ENCODE peak calls at places on chromosomes 16 and 17, in four cellular contexts. B is Panc1, V is uterus, J is testis. T is an unnamed sample. For H3K27me3, the result is how much of the 10 kb centered on the place peaks cover.

GRCh38 chr16:67449328-67449727 is 18.4 kb downstream of the HSD11B2 start:
- DNase-seq in B (no peak), V (no peak), J (no peak), T (no peak)

GRCh38 chr17:9268546-9268945 is 247.2 kb downstream of the NTN1 start:
- DNase-seq in B (no peak), V (no peak), J (no peak), T (no peak)

GRCh38 chr16:30778549-30779244 is 8.3 kb downstream of the ZNF629 start:
- DNase-seq in B (no peak), V (no peak), J (no peak), T (no peak)

GRCh38 chr16:47008612-47009011 is 35.1 kb upstream of the DNAJA2 start:
- DNase-seq in B (no peak), V (no peak), J (no peak), T (no peak)

GRCh38 chr17:34300652-34301390 is 15.3 kb downstream of the CCL11 start:
- DNase-seq in B (no peak), V (no peak), J (no peak), T (no peak)

GRCh38 chr16:85151603-85152413 is 39.5 kb upstream of the CIBAR2 start:
- DNase-seq in B (no peak), V (peak), J (peak), T (peak)

GRCh38 chr17:15092762-15093161 is 172.4 kb downstream of the PMP22 start:
- DNase-seq in B (no peak), V (no peak), J (no peak), T (no peak)

GRCh38 chr16:81831722-81832126 is 52.6 kb downstream of the PLCG2 start:
- DNase-seq in B (no peak), V (no peak), J (peak), T (peak)

GRCh38 chr16:30780021-30780420 is 7.0 kb downstream of the ZNF629 start:
- DNase-seq in B (no peak), V (no peak), J (no peak), T (no peak)

GRCh38 chr17:45990836-45991235 is 8.2 kb upstream of the STH start:
- DNase-seq in B (no peak), V (no peak), J (no peak), T (no peak)

GRCh38 chr17:14298221-14298994 is 2.5 kb upstream of the HS3ST3B1 start:
- DNase-seq in B (no peak), V (no peak), J (no peak), T (no peak)

GRCh38 chr16:4009177-4009576 is 107.1 kb downstream of the ADCY9 start:
- DNase-seq in B (no peak), V (no peak), J (no peak), T (no peak)

GRCh38 chr17:78961571-78961970 is 18.2 kb downstream of the LGALS3BP start:
- DNase-seq in B (no peak), V (no peak), J (no peak), T (no peak)

GRCh38 chr17:80773243-80773991 is 218.2 kb upstream of the CHMP6 start:
- DNase-seq in B (no peak), V (no peak), J (peak), T (no peak)

GRCh38 chr17:49223517-49224197 is 6.9 kb downstream of the PHOSPHO1 start:
- DNase-seq in B (no peak), V (peak), J (peak), T (no peak)

GRCh38 chr16:14409563-14409962 is 220.5 kb downstream of the PARN start:
- DNase-seq in B (peak), V (no peak), J (no peak), T (peak)

GRCh38 chr16:10332775-10333174 is 53.1 kb upstream of the ATF7IP2 start:
- DNase-seq in B (no peak), V (no peak), J (no peak), T (no peak)

GRCh38 chr16:85302848-85303353 is 190.6 kb upstream of the CIBAR2 start:
- DNase-seq in B (no peak), V (no peak), J (no peak), T (no peak)

GRCh38 chr17:48608494-48608834 is 2.4 kb downstream of the HOXB7 start:
- DNase-seq in B (no peak), V (no peak), J (no peak), T (no peak)

GRCh38 chr16:74874912-74875311 is 100.3 kb upstream of the FA2H start:
- DNase-seq in B (no peak), V (no peak), J (no peak), T (no peak)

GRCh38 chr17:60392845-60393702 is 1.1 kb upstream of the USP32 start:
- DNase-seq in B (no peak), V (no peak), J (peak), T (no peak)

GRCh38 chr17:30716461-30717289 is 107.8 kb downstream of the CRLF3 start:
- DNase-seq in B (no peak), V (no peak), J (no peak), T (no peak)
- TF ChIP-seq CTCF in B (peak), V (no peak), J (no peak), T (no peak)

DNA sequence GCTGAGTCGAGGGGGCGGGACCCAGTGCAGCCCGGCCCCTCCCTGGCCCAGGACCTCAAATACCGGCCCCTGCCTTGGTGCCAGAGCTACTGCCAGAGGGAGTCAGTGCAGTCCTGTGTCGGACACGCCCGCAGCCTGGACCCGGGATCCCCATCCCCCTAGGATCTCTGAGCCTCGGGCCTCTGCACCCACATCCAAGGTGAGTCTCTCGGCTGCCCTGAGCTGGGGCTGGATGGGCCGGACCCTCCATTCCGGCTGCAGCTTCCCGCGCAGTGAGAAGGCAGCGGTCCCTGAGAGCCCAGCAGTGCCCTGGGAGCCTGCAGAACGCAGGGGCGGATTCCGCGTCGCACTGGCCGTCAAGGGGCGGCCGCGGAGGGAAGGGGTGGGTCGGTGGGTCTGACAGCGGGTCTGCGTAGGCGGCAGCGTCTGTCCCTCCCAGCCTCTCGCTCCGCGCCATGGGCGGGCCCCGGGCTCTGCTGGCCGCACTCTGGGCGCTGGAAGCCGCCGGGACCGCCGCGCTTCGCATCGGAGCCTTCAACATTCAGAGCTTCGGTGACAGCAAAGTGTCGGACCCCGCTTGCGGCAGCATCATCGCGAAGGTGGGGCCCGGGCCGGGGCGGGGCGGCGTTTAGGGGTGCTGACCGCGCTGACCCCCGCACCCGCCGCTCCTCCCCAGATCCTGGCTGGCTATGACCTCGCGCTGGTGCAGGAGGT is at the start of gene DNASE1L2:
- DNase-seq in B (no peak), V (no peak), J (no peak), T (no peak)
- H3K4me3 ChIP-seq in B (no peak), V (no peak), J (peak), T (peak)

DNA sequence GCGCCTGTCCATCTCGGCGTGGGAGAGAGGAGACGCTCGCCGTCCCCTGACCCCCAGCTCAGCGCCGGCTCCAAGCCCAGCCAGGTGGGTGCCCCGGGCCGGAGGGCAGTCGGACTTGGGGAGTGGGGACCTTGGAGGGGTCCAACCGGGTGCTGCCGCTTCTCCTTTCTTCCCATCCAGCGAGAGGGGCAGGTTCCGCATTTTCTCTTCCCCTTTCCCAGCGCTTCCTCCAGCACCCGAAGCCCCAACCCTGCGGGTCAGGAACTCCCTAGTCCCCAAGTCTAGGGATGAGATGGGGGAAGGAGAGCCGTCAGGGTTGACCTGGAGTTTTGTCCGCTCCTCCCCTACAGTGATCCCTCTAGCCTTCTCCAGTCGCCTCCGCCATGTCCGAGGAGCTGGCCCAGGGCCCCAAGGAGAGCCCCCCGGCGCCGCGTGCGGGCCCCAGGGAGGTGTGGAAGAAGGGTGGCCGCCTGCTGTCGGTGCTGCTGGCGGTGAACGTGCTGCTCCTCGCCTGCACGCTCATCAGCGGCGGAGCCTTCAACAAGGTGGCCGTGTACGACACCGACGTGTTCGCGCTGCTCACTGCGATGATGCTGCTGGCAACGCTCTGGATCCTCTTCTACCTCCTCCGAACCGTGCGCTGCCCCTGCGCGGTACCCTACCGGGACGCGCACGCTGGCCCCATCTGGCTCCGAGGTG is at the start of gene OTOP2:
- DNase-seq in B (no peak), V (no peak), J (no peak), T (no peak)
- H3K27me3 ChIP-seq in B (under half), V (under half), J (under half), T (under half)

GRCh38 chr16:80277182-80277581 is 263.6 kb upstream of the DYNLRB2 start:
- DNase-seq in B (no peak), V (no peak), J (no peak), T (no peak)
- TF ChIP-seq CTCF in B (no peak), V (no peak), J (no peak), T (no peak)

GRCh38 chr17:77281904-77282367 is 141.2 kb downstream of the SEC14L1 start:
- DNase-seq in B (no peak), V (no peak), J (no peak), T (no peak)

GRCh38 chr17:77279448-77280303 is 138.9 kb downstream of the SEC14L1 start:
- DNase-seq in B (no peak), V (no peak), J (no peak), T (no peak)

GRCh38 chr17:77282524-77283515 is 142.1 kb downstream of the SEC14L1 start:
- DNase-seq in B (no peak), V (no peak), J (no peak), T (no peak)

GRCh38 chr17:77281024-77281903 is 140.5 kb downstream of the SEC14L1 start:
- DNase-seq in B (no peak), V (peak), J (peak), T (no peak)

GRCh38 chr17:77280304-77280910 is 139.6 kb downstream of the SEC14L1 start:
- DNase-seq in B (no peak), V (no peak), J (no peak), T (no peak)
- H3K4me3 ChIP-seq in B (peak), V (peak), J (peak), T (no peak)

DNA sequence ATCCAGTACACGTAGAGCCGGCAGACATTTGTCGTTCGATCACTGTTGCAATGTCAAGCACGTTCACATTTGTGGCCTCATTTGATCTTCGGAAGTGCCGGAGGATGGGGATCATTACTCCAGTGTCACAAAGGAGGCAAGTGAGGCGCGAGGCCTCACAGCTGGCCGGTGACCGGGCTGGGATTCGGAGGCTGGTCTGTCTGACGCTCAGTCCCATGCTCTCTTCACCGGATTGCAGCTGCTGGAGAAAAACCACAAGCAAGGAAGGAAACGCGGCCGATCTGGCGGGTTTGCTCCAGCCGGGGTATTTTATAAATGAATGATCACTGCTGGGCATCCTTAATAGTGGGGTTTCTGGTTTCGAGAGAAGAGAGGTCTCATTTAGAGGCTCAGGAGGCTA is 127.8 kb downstream of the OR1D5 start:
- DNase-seq in B (no peak), V (no peak), J (no peak), T (no peak)
- H3K27me3 ChIP-seq in B (under half), V (under half), J (under half), T (under half)

GRCh38 chr17:40871316-40871715 is 4.3 kb upstream of the KRT12 start:
- DNase-seq in B (no peak), V (no peak), J (no peak), T (no peak)
- TF ChIP-seq CTCF in B (no peak), V (no peak), J (no peak), T (no peak)

GRCh38 chr17:29671661-29672060 is 48.9 kb upstream of the CORO6 start:
- DNase-seq in B (no peak), V (no peak), J (no peak), T (no peak)

GRCh38 chr17:29674270-29674669 is 51.6 kb upstream of the CORO6 start:
- DNase-seq in B (no peak), V (no peak), J (no peak), T (no peak)

GRCh38 chr17:29682054-29682453 is 59.3 kb upstream of the CORO6 start:
- DNase-seq in B (no peak), V (no peak), J (no peak), T (no peak)

GRCh38 chr17:29682987-29683386 is 60.3 kb upstream of the CORO6 start:
- DNase-seq in B (no peak), V (no peak), J (no peak), T (no peak)

GRCh38 chr17:29677139-29677834 is 54.6 kb upstream of the CORO6 start:
- DNase-seq in B (no peak), V (peak), J (peak), T (peak)
- H3K4me3 ChIP-seq in B (no peak), V (no peak), J (no peak), T (no peak)

GRCh38 chr17:17809527-17810373 is 27.0 kb downstream of the SREBF1 start:
- DNase-seq in B (no peak), V (peak), J (peak), T (no peak)
- H3K27me3 ChIP-seq in B (under half), V (under half), J (under half), T (under half)

T was measured in right atrium auricular region.